ENCODE peak calls at places on chromosomes 16 and 17, in five cellular contexts. One of them, this sample, is unnamed. For H3K4me1 and H3K27me3, the result is how much of the 10 kb centered on the place peaks cover.

GRCh38 chr17:39800540-39800939 is 62.8 kb downstream of the GRB7 start:
- DNase-seq in suprapubic skin: no peak
- DNase-seq in tibial artery: no peak
- DNase-seq in heart left ventricle: no peak
- DNase-seq in PC-9: no peak
- DNase-seq in this sample: no peak

GRCh38 chr16:85417156-85417860 is 195.8 kb upstream of the GSE1 start:
- DNase-seq in tibial artery: no peak
- DNase-seq in heart left ventricle: no peak
- DNase-seq in suprapubic skin: peak
- DNase-seq in PC-9: no peak
- DNase-seq in this sample: no peak

GRCh38 chr17:38352245-38353083 is 820 bp downstream of the SOCS7 start:
- DNase-seq in tibial artery: peak
- DNase-seq in PC-9: peak
- DNase-seq in suprapubic skin: peak
- DNase-seq in heart left ventricle: peak
- DNase-seq in this sample: no peak

GRCh38 chr17:13153036-13153435 is 135.2 kb upstream of the ELAC2 start:
- DNase-seq in PC-9: no peak
- DNase-seq in tibial artery: no peak
- DNase-seq in suprapubic skin: no peak
- DNase-seq in heart left ventricle: no peak
- DNase-seq in this sample: no peak

GRCh38 chr16:77974883-77975282 is 47.5 kb upstream of the CLEC3A start:
- DNase-seq in heart left ventricle: no peak
- DNase-seq in PC-9: no peak
- DNase-seq in suprapubic skin: no peak
- DNase-seq in tibial artery: no peak
- DNase-seq in this sample: no peak

GRCh38 chr16:19911747-19912146 is 27.1 kb upstream of the GPRC5B start:
- DNase-seq in PC-9: no peak
- DNase-seq in heart left ventricle: no peak
- DNase-seq in tibial artery: no peak
- DNase-seq in suprapubic skin: no peak
- DNase-seq in this sample: no peak

GRCh38 chr16:85510203-85510602 is 102.9 kb upstream of the GSE1 start:
- DNase-seq in suprapubic skin: no peak
- DNase-seq in heart left ventricle: no peak
- DNase-seq in tibial artery: no peak
- DNase-seq in PC-9: no peak
- DNase-seq in this sample: no peak

GRCh38 chr17:11889266-11889665 is 108.0 kb downstream of the ZNF18 start:
- DNase-seq in tibial artery: no peak
- DNase-seq in heart left ventricle: no peak
- DNase-seq in suprapubic skin: no peak
- DNase-seq in PC-9: no peak
- DNase-seq in this sample: no peak

GRCh38 chr17:75516619-75517276 is 420 bp downstream of the TSEN54 start:
- DNase-seq in suprapubic skin: no peak
- DNase-seq in PC-9: no peak
- DNase-seq in tibial artery: no peak
- DNase-seq in heart left ventricle: peak
- DNase-seq in this sample: no peak

GRCh38 chr16:8739151-8739550 is 58.3 kb downstream of the TMEM186 start:
- DNase-seq in PC-9: no peak
- DNase-seq in tibial artery: peak
- DNase-seq in heart left ventricle: no peak
- DNase-seq in suprapubic skin: no peak
- DNase-seq in this sample: no peak

GRCh38 chr17:61235821-61236197 is 163.8 kb upstream of the TBX2 start:
- DNase-seq in suprapubic skin: no peak
- DNase-seq in heart left ventricle: no peak
- DNase-seq in tibial artery: no peak
- DNase-seq in PC-9: no peak
- DNase-seq in this sample: no peak

GRCh38 chr17:63930951-63931575 is 1.1 kb downstream of the CD79B start:
- DNase-seq in PC-9: no peak
- DNase-seq in heart left ventricle: peak
- DNase-seq in suprapubic skin: peak
- DNase-seq in tibial artery: peak
- DNase-seq in this sample: no peak

GRCh38 chr16:68384293-68385255 is 63.7 kb downstream of the SMPD3 start:
- DNase-seq in suprapubic skin: no peak
- DNase-seq in tibial artery: no peak
- DNase-seq in heart left ventricle: no peak
- DNase-seq in PC-9: no peak
- DNase-seq in this sample: no peak

GRCh38 chr17:2194778-2195417 is 108.7 kb downstream of the SMG6 start:
- DNase-seq in heart left ventricle: no peak
- DNase-seq in suprapubic skin: no peak
- DNase-seq in PC-9: no peak
- DNase-seq in tibial artery: no peak
- DNase-seq in this sample: no peak

GRCh38 chr17:72465191-72466024 is 344.6 kb downstream of the SOX9 start:
- DNase-seq in PC-9: peak
- DNase-seq in heart left ventricle: no peak
- DNase-seq in tibial artery: peak
- DNase-seq in suprapubic skin: no peak
- DNase-seq in this sample: no peak

GRCh38 chr17:19573075-19573474 is 39.4 kb downstream of the SLC47A1 start:
- DNase-seq in heart left ventricle: no peak
- DNase-seq in tibial artery: no peak
- DNase-seq in suprapubic skin: no peak
- DNase-seq in PC-9: no peak
- DNase-seq in this sample: no peak

GRCh38 chr16:69112285-69113129 is 7.1 kb downstream of the HAS3 start:
- DNase-seq in heart left ventricle: peak
- DNase-seq in suprapubic skin: peak
- DNase-seq in tibial artery: peak
- DNase-seq in PC-9: peak
- DNase-seq in this sample: no peak

GRCh38 chr17:1234455-1234854 is 35.8 kb upstream of the BHLHA9 start:
- DNase-seq in tibial artery: no peak
- DNase-seq in PC-9: no peak
- DNase-seq in suprapubic skin: no peak
- DNase-seq in heart left ventricle: peak
- DNase-seq in this sample: no peak

GRCh38 chr17:73199751-73200317 is 7.0 kb downstream of the COG1 start:
- DNase-seq in suprapubic skin: no peak
- DNase-seq in PC-9: no peak
- DNase-seq in heart left ventricle: no peak
- DNase-seq in tibial artery: peak
- DNase-seq in this sample: no peak

GRCh38 chr17:68095205-68095811 is 59.8 kb downstream of the KPNA2 start:
- DNase-seq in suprapubic skin: no peak
- DNase-seq in tibial artery: no peak
- DNase-seq in PC-9: no peak
- DNase-seq in heart left ventricle: no peak
- DNase-seq in this sample: no peak

GRCh38 chr17:35449371-35449931 is 885 bp upstream of the SLFN13 start:
- DNase-seq in heart left ventricle: peak
- DNase-seq in suprapubic skin: no peak
- DNase-seq in tibial artery: peak
- DNase-seq in PC-9: no peak
- DNase-seq in this sample: no peak

GRCh38 chr17:58337126-58337599 is 8.6 kb upstream of the TSPOAP1 start:
- DNase-seq in suprapubic skin: peak
- DNase-seq in PC-9: no peak
- DNase-seq in tibial artery: no peak
- DNase-seq in heart left ventricle: no peak
- DNase-seq in this sample: no peak

DNA sequence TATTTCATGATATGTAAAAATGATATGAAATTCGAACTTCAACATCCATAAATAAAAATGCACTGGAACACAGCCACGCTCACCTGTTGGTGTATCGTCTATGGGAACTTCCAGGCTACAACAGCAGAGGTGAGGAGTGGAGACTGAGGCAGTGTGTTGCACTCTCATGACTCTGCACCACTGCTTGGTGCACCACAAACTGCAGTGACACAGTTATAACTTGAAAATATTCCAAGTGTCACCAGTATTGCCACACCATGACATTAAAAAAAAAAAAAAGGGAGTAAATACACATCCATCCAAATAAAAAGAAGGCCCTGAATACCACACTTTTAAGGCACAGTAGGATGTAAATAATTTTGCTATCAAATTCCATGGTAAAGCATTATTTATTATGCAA is 34.4 kb downstream of the GNA13 start:
- DNase-seq in tibial artery: no peak
- DNase-seq in PC-9: no peak
- DNase-seq in heart left ventricle: no peak
- DNase-seq in suprapubic skin: no peak
- DNase-seq in this sample: no peak
- H3K4me1 ChIP-seq in tibial artery: half or more
- H3K4me1 ChIP-seq in PC-9: under half
- H3K4me1 ChIP-seq in heart left ventricle: half or more
- H3K4me1 ChIP-seq in suprapubic skin: half or more
- H3K4me1 ChIP-seq in this sample: half or more

DNA sequence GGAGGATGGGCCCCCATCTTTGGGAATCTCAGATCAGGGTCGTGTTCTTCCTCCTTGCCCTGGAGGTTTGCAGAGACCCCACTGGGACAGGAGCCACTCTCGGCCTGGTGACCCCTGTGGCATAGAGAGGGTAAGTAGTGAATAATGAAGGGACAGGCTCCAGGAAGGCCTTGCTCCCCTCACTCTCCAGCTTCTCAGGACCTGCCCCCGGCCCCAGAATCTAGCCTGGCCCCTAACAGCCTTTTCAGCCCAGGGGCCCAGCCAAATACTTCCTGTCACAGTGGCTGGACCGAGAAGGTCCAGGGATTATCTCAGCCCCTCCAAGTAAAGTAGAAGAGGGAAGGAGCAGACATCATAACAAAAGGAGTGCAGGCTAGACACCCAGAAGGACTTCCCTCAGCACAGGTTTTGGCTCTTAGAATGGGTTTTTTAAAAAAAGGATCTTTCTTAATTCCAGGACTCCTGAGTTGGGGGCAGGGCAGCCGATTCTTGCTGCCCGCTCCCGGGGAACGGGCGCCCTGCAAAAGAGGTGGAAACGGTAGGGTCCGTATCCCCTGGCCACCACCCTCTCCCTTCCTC is 637 bp upstream of the NXPH3 start:
- DNase-seq in tibial artery: no peak
- DNase-seq in suprapubic skin: no peak
- DNase-seq in PC-9: no peak
- DNase-seq in heart left ventricle: no peak
- DNase-seq in this sample: no peak
- H3K27me3 ChIP-seq in tibial artery: under half
- H3K27me3 ChIP-seq in suprapubic skin: under half
- H3K27me3 ChIP-seq in PC-9: half or more
- H3K27me3 ChIP-seq in heart left ventricle: under half
- H3K27me3 ChIP-seq in this sample: under half

DNA sequence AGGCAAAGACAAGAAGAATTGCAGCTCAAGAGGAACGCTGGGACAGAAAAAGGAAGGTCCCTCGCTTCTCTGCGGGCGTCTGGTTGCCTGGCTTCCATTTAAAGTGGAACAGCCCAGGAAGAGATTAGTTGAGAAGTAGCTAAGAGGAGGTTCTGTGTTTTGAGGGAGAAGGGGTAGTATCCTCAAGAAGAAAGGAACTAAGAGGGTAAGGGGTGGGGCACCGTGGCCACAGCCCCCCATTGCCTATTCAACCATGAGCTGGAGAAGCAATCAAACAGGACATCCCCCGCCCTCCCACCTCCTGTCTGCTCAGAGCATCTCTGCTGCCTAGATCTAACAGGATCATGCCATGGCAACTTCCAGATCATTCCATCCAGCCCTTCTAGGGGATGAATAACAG is 18.1 kb upstream of the CALB2 start:
- DNase-seq in heart left ventricle: no peak
- DNase-seq in suprapubic skin: no peak
- DNase-seq in tibial artery: no peak
- DNase-seq in PC-9: no peak
- DNase-seq in this sample: no peak
- H3K27ac ChIP-seq in heart left ventricle: no peak
- H3K27ac ChIP-seq in suprapubic skin: no peak
- H3K27ac ChIP-seq in tibial artery: no peak
- H3K27ac ChIP-seq in PC-9: peak
- H3K27ac ChIP-seq in this sample: no peak

GRCh38 chr16:88994704-88995103 is 17.7 kb upstream of the CBFA2T3 start:
- DNase-seq in heart left ventricle: no peak
- DNase-seq in tibial artery: no peak
- DNase-seq in suprapubic skin: no peak
- DNase-seq in PC-9: no peak
- DNase-seq in this sample: no peak

GRCh38 chr16:88995194-88995593 is 18.2 kb upstream of the CBFA2T3 start:
- DNase-seq in heart left ventricle: no peak
- DNase-seq in PC-9: no peak
- DNase-seq in suprapubic skin: no peak
- DNase-seq in tibial artery: no peak
- DNase-seq in this sample: no peak

GRCh38 chr16:88992351-88993005 is 15.5 kb upstream of the CBFA2T3 start:
- DNase-seq in PC-9: no peak
- DNase-seq in suprapubic skin: no peak
- DNase-seq in tibial artery: no peak
- DNase-seq in heart left ventricle: no peak
- DNase-seq in this sample: no peak

GRCh38 chr16:88993006-88993787 is 16.2 kb upstream of the CBFA2T3 start:
- DNase-seq in PC-9: no peak
- DNase-seq in suprapubic skin: no peak
- DNase-seq in heart left ventricle: no peak
- DNase-seq in tibial artery: no peak
- DNase-seq in this sample: no peak

GRCh38 chr16:88993946-88994600 is 17.1 kb upstream of the CBFA2T3 start:
- DNase-seq in tibial artery: no peak
- DNase-seq in PC-9: no peak
- DNase-seq in heart left ventricle: no peak
- DNase-seq in suprapubic skin: no peak
- DNase-seq in this sample: no peak
- H3K4me1 ChIP-seq in tibial artery: under half
- H3K4me1 ChIP-seq in PC-9: under half
- H3K4me1 ChIP-seq in heart left ventricle: under half
- H3K4me1 ChIP-seq in suprapubic skin: under half
- H3K4me1 ChIP-seq in this sample: under half

DNA sequence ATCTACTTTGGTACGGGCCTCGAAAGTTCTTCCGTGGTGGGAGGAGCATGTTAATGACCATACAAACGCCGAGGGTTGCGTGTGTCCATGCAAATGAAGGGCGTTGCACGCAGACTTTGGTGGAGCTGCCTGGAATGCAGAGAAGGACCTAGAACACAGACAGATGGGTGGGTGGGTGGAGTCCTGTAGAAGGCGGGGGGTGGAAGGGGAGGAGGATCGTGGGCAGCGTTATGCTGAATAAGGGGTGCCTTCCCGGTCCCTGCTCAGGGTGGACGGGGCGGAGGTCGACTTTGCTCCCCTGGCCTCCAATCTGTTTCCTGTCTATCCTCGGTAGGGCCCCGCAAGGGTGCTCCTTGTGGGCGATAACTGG is 795 bp upstream of the PAQR4 start:
- DNase-seq in heart left ventricle: no peak
- DNase-seq in suprapubic skin: no peak
- DNase-seq in PC-9: no peak
- DNase-seq in tibial artery: no peak
- DNase-seq in this sample: no peak
- H3K27me3 ChIP-seq in heart left ventricle: under half
- H3K27me3 ChIP-seq in suprapubic skin: under half
- H3K27me3 ChIP-seq in PC-9: under half
- H3K27me3 ChIP-seq in tibial artery: under half
- H3K27me3 ChIP-seq in this sample: under half